ENCODE peak calls at places on chromosomes 6 and 20, in five cellular contexts. C, A, I, N and S are unnamed samples. For H4K20me1 and H3K27me3, the result is how much of the 10 kb centered on the place peaks cover.

GRCh38 chr20:56527521-56527920 is 3.0 kb downstream of the FAM209A start:
- DNase-seq in A (no peak), N (no peak), I (no peak), C (no peak), S (no peak)

GRCh38 chr6:34021839-34022190 is 124.1 kb downstream of the GRM4 start:
- DNase-seq in N (no peak), C (peak), I (no peak), A (no peak), S (no peak)

GRCh38 chr6:27297857-27298730 is 14.0 kb downstream of the POM121L2 start:
- DNase-seq in I (peak), A (peak), C (no peak), N (peak), S (peak)

GRCh38 chr20:53621482-53622246 is 28.0 kb upstream of the ZNF217 start:
- DNase-seq in I (peak), A (peak), N (peak), C (peak), S (peak)

GRCh38 chr6:115133790-115134189 is 791.0 kb upstream of the HS3ST5 start:
- DNase-seq in A (no peak), C (no peak), N (no peak), I (no peak), S (no peak)

GRCh38 chr6:34341481-34341971 is 50.9 kb downstream of the NUDT3 start:
- DNase-seq in N (peak), A (peak), I (no peak), C (peak), S (peak)

GRCh38 chr6:31737315-31738047 is 1.2 kb upstream of the CLIC1 start:
- DNase-seq in A (no peak), C (no peak), N (no peak), I (peak), S (peak)

GRCh38 chr20:25273541-25274358 is 25.9 kb downstream of the PYGB start:
- DNase-seq in N (no peak), A (no peak), I (no peak), C (peak), S (no peak)

GRCh38 chr6:155126727-155127439 is 131.8 kb downstream of the TIAM2 start:
- DNase-seq in N (peak), A (peak), I (peak), C (peak), S (peak)

GRCh38 chr20:5829241-5829809 is 79.1 kb downstream of the SHLD1 start:
- DNase-seq in A (no peak), I (no peak), N (no peak), C (no peak), S (no peak)

GRCh38 chr6:138004423-138005287 is 102.6 kb downstream of the PERP start:
- DNase-seq in I (peak), C (peak), N (peak), A (peak), S (peak)

GRCh38 chr6:96499781-96500180 is 21.8 kb upstream of the UFL1 start:
- DNase-seq in I (no peak), N (no peak), C (no peak), A (no peak), S (no peak)

GRCh38 chr6:155187994-155188706 is 75.7 kb upstream of the CLDN20 start:
- DNase-seq in A (peak), I (peak), N (peak), C (peak), S (peak)

GRCh38 chr6:140174509-140174908 is 800.1 kb upstream of the CITED2 start:
- DNase-seq in A (peak), C (peak), N (peak), I (no peak), S (peak)

GRCh38 chr6:29763491-29764289 is 40.5 kb downstream of the HLA-F start:
- DNase-seq in I (no peak), C (peak), A (peak), N (peak), S (peak)

GRCh38 chr6:168507730-168508129 is 66.7 kb downstream of the SMOC2 start:
- DNase-seq in I (no peak), A (no peak), C (no peak), N (no peak), S (no peak)

DNA sequence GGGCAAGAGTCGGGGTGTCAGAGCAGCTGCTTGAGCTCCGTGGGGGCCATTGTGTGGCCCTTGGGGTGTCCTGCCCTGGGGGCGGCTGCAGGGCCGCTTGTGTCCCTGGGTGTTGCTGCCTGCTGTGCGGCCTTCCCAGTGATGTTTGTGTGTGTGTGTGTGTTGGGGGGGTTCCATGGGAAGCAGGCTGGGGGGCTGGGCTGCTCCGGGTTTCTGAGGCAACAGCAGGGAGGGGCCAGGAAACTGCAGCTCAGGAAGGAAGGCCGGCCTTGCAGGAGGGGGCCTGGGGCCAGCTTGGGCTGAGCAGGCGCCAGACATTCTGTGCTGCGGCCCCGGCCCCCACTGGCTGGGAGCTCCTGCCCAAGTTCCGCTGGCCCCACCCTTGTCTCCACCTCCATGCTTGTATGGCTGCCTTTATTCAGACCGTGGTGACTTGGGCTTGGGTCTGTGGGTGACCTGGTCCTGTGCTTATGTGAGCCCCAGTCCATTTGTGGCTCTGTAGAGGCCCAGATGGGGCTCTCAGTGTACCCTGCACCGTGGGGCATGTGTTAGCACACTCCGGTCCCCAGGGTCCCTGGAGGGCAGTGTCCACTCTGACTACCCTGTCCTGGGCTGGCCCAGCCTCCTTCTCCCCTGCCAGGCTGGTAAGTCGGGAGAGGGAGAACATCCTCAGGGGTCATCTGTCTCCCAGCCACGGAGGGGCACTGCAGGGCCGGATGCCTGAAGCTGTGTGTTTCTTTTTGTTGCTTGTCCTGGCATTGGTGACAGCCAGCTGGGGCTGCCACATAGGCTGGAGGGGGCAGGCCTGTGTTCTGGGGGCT is 4.6 kb upstream of the SOX18 start:
- DNase-seq in I (peak), N (no peak), C (peak), A (peak), S (no peak)
- TF ChIP-seq CTCF in I (peak), N (peak), C (peak), A (peak), S (peak)

DNA sequence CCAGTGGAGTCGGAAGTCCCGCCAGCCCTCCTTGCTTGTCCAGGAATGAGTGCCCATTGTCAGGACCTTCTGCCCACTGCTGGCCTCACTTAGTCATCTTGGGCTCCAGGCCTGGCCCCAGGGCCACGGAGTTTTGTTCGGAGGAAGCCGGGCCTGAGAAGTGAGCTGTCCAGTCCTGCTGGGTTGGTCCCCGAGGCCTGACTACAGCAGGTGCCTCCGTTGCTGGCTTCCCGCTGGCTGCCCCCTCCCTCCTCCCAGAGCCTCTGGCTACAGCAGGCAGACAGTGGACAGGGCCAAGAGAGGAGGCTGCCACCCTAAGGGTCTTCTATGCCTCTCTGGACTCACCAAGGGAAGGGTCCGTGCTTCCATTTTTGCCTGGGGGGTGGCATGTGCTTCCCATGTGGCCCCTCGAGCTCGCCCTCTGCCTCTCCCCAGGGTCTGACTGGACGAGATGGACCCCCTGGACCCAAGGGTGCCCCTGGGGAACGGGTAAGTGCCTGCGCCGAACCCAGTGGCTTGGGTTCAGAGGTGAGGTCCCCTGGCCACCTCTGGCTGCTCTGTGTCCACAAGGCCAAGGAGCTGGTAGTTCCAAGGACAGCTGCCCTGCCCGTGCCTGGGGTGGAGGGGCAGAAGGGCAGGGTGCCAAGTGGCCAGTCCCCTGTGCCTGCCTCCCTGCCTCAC is 2.8 kb downstream of the COL9A3 start:
- DNase-seq in I (no peak), C (peak), N (peak), A (peak), S (peak)
- H4K20me1 ChIP-seq in I (under half), C (under half), N (under half), A (under half), S (under half)

DNA sequence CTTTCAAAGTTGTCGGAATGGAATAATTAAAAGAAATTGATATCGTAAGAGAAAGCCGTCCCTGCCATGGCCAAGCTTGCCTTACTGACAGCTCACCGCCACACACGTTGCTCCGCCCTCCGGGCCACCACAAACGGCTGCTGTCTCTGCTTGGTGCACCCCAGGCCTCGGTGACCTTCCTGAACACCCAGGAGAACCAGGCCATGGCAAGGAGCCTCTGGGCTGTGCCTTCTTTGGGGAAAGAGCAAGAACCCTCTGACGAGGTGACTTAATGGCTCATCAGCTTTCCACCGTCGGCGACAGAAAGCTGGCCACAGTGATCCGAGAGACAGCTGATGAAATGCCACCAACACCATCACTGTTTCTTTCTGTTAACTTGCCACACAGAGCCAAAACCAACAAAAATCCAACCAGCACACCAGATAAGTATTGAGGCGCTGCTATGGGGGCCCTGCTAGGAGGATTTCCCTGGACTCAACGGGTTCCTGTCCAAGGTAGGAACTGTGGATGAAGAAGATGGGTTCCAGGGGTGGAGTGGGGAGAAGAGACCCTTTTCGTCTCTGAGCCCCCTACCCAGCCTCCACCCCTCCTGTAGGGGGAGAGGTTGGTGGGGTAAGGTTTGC is 61.4 kb downstream of the NPEPL1 start:
- DNase-seq in C (no peak), N (no peak), I (no peak), A (no peak), S (no peak)
- H3K27me3 ChIP-seq in C (under half), N (under half), I (under half), A (half or more), S (under half)

GRCh38 chr20:35619196-35620095 is 3.8 kb downstream of the SPAG4 start:
- DNase-seq in C (peak), A (peak), I (peak), N (peak), S (peak)
- TF ChIP-seq CTCF in C (peak), A (peak), I (peak), N (peak), S (peak)

GRCh38 chr6:132401941-132402275 is 633 bp upstream of the MOXD1 start:
- DNase-seq in I (no peak), C (peak), A (no peak), N (no peak), S (no peak)

GRCh38 chr6:132401120-132401940 is at the start of gene MOXD1:
- DNase-seq in N (peak), C (peak), A (peak), I (peak), S (peak)

GRCh38 chr6:132405143-132405915 is 4.1 kb upstream of the MOXD1 start:
- DNase-seq in A (peak), N (peak), C (peak), I (no peak), S (peak)

GRCh38 chr6:132404330-132404729 is 3.1 kb upstream of the MOXD1 start:
- DNase-seq in I (no peak), N (no peak), A (no peak), C (no peak), S (no peak)

DNA sequence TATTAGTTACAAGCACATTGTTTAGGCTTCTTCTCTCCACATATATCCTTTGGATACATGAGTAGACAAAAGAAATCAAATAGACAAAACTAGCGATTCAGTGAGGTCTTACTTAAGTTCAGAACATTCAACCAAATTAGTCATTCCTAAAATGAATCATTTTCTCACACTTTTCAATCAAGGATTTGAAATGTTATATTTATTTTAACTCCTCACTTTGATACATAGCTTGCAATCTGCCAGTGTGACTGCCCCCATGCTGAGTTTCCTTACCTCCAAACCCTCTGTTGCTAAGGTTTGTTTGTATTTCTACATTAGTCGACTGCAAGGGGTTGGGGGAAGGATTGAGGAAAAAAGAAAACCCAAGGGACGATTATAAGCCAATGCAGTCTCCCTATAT is 3.5 kb upstream of the MOXD1 start:
- DNase-seq in I (no peak), N (peak), A (peak), C (peak), S (no peak)
- H4K20me1 ChIP-seq in I (under half), N (under half), A (under half), C (under half), S (under half)